ENCODE peak calls at places on chromosomes 5 and 9, in nine cellular contexts. P is OCI-LY7; I is Panc1; H is adrenal gland; C is foreskin fibroblast; S is CD8-positive, alpha-beta T cell; Y is tibial nerve; Z is A673; M is IMR-90. F is an unnamed sample.

GRCh38 chr9:97985058-97985861 is 2.1 kb downstream of the ANP32B start:
- DNase-seq in P (peak; percentile 72), I (no peak), H (no peak), C (peak; percentile 27), S (peak; percentile 56), Y (no peak), Z (peak; percentile 15), M (peak; percentile 11), F (no peak)

GRCh38 chr9:132312426-132312825 is 42.4 kb downstream of the SETX start:
- DNase-seq in P (no peak), I (no peak), H (no peak), C (no peak), S (no peak), Y (no peak), Z (no peak), M (no peak), F (no peak)

GRCh38 chr5:44952376-44952775 is 143.6 kb downstream of the MRPS30 start:
- DNase-seq in P (peak; percentile 26), I (no peak), H (no peak), C (peak; percentile 1), S (no peak), Y (no peak), Z (peak; percentile 80), M (peak; percentile 15), F (peak; percentile 20)

GRCh38 chr9:94906713-94907112 is 180.2 kb downstream of the AOPEP start:
- DNase-seq in P (no peak), I (no peak), H (peak; percentile 9), C (no peak), S (no peak), Y (no peak), Z (no peak), M (no peak), F (no peak)

GRCh38 chr5:98454904-98455303 is 318.6 kb upstream of the RGMB start:
- DNase-seq in P (no peak), I (peak; percentile 72), H (no peak), C (peak; percentile 89), S (no peak), Y (no peak), Z (peak; percentile 64), M (peak; percentile 97), F (peak; percentile 96)

GRCh38 chr5:106288977-106289376 is 1381.8 kb downstream of the EFNA5 start:
- DNase-seq in P (no peak), I (no peak), H (no peak), C (peak; percentile 20), S (no peak), Y (no peak), Z (no peak), M (peak; percentile 63), F (no peak)

GRCh38 chr9:17528859-17529258 is 50.0 kb upstream of the SH3GL2 start:
- DNase-seq in P (peak; percentile 3), I (no peak), H (no peak), C (no peak), S (no peak), Y (no peak), Z (peak; percentile 6), M (peak; percentile 10), F (no peak)

GRCh38 chr9:87810008-87810407 is 72.7 kb upstream of the SPATA31E1 start:
- DNase-seq in P (no peak), I (no peak), H (no peak), C (no peak), S (no peak), Y (no peak), Z (no peak), M (no peak), F (no peak)

GRCh38 chr5:54673523-54674225 is 156.1 kb downstream of the SNX18 start:
- DNase-seq in P (peak; percentile 14), I (no peak), H (peak; percentile 38), C (no peak), S (peak; percentile 59), Y (no peak), Z (no peak), M (peak; percentile 36), F (no peak)

GRCh38 chr5:76737131-76737556 is 21.2 kb downstream of the F2R start:
- DNase-seq in P (no peak), I (no peak), H (no peak), C (no peak), S (no peak), Y (no peak), Z (no peak), M (no peak), F (no peak)

GRCh38 chr5:62431735-62432617 is 19.4 kb downstream of the IPO11 start:
- DNase-seq in P (no peak), I (no peak), H (no peak), C (peak; percentile 4), S (no peak), Y (no peak), Z (no peak), M (no peak), F (no peak)

GRCh38 chr9:33287087-33287490 is 3.2 kb upstream of the NFX1 start:
- DNase-seq in P (peak; percentile 83), I (no peak), H (peak; percentile 56), C (peak; percentile 65), S (peak; percentile 63), Y (no peak), Z (peak; percentile 82), M (peak; percentile 75), F (peak; percentile 74)

GRCh38 chr9:75892168-75892901 is 1.9 kb downstream of the PCSK5 start:
- DNase-seq in P (no peak), I (no peak), H (peak; percentile 37), C (no peak), S (no peak), Y (no peak), Z (no peak), M (no peak), F (no peak)

GRCh38 chr9:109918359-109919163 is 138.6 kb downstream of the PALM2AKAP2 start:
- DNase-seq in P (peak; percentile 96), I (no peak), H (no peak), C (peak; percentile 43), S (no peak), Y (no peak), Z (no peak), M (no peak), F (no peak)

GRCh38 chr5:126858441-126858840 is 81.5 kb downstream of the LMNB1 start:
- DNase-seq in P (no peak), I (no peak), H (no peak), C (no peak), S (no peak), Y (no peak), Z (no peak), M (no peak), F (no peak)

GRCh38 chr5:120096413-120096812 is 367.7 kb upstream of the PRR16 start:
- DNase-seq in P (no peak), I (no peak), H (no peak), C (peak; percentile 20), S (no peak), Y (no peak), Z (no peak), M (peak; percentile 64), F (peak; percentile 41)

GRCh38 chr9:126417007-126417406 is 90.4 kb downstream of the MVB12B start:
- DNase-seq in P (no peak), I (no peak), H (no peak), C (no peak), S (no peak), Y (no peak), Z (no peak), M (no peak), F (no peak)

GRCh38 chr5:116361171-116361967 is 213.3 kb downstream of the SEMA6A start:
- DNase-seq in P (no peak), I (no peak), H (peak; percentile 79), C (no peak), S (no peak), Y (no peak), Z (peak; percentile 54), M (no peak), F (no peak)

GRCh38 chr5:169160405-169160901 is 140.5 kb downstream of the SLIT3 start:
- DNase-seq in P (no peak), I (no peak), H (no peak), C (no peak), S (no peak), Y (no peak), Z (no peak), M (no peak), F (peak; percentile 14)

GRCh38 chr9:36749461-36749860 is 176.8 kb downstream of the MELK start:
- DNase-seq in P (no peak), I (no peak), H (no peak), C (no peak), S (no peak), Y (no peak), Z (no peak), M (no peak), F (no peak)

GRCh38 chr5:141338538-141339306 is at the start of gene PCDHGA2:
- DNase-seq in P (peak; percentile 46), I (no peak), H (no peak), C (peak; percentile 45), S (no peak), Y (no peak), Z (peak; percentile 65), M (peak; percentile 66), F (peak; percentile 17)
- TF ChIP-seq CTCF in P (peak; percentile 79), I (peak; percentile 36), H (peak; percentile 30), C (peak; percentile 36), S (no peak), Y (peak; percentile 22), Z (peak; percentile 55), M (peak; percentile 54), F (peak; percentile 72)

GRCh38 chr5:162096448-162096847 is 28.9 kb downstream of the GABRG2 start:
- DNase-seq in P (no peak), I (no peak), H (no peak), C (no peak), S (no peak), Y (no peak), Z (no peak), M (no peak), F (no peak)
- TF ChIP-seq CTCF in P (peak; percentile 13), I (no peak), H (no peak), C (no peak), S (no peak), Y (no peak), Z (no peak), M (no peak), F (no peak)

DNA sequence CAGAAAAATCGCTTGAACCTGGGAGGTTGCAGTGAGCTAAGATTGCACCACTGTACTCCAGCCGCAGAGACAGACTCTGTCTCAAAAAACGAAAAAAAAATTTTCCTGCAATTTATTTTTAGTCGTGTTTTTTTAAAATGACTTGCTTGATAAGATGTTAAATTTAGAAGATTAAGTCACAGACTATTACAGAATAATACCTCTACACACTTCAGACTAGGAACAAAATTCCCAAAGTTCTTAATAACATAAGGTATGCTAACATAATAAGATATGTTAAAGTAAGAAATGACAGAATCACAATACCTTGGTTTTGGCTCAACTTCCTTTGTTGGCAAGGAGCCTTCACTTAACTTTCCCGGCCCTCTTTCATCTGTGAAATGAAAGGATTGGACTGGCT is 59.5 kb upstream of the NPR3 start:
- DNase-seq in P (no peak), I (no peak), H (no peak), C (no peak), S (no peak), Y (no peak), Z (no peak), M (no peak), F (no peak)
- TF ChIP-seq CTCF in P (no peak), I (no peak), H (no peak), C (no peak), S (no peak), Y (no peak), Z (no peak), M (no peak), F (no peak)

DNA sequence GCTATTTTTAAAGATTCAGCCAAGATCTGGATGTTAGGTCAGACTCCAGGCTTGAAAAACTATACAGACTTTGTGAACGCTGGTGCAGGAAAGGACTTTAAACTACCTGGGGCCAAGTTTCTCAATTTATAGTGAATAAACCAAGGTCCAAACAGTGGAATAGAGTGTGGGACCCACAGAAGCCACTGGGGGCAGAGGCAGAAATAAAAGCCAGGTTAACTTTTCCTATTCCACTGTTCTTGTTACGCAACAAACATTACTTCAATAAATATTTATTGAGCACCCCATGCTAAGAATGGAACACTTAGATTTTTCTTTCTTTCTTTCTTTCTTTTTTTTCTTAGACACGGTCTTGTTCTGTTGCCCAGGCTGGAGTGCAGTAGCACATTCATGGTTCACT is 11.0 kb upstream of the HAVCR1 start:
- DNase-seq in P (no peak), I (no peak), H (no peak), C (no peak), S (no peak), Y (no peak), Z (no peak), M (no peak), F (no peak)
- TF ChIP-seq CTCF in P (peak; percentile 55), I (no peak), H (no peak), C (no peak), S (no peak), Y (no peak), Z (no peak), M (no peak), F (peak; percentile 13)

F was measured in HFFc6.